ENCODE peak calls at places on chromosomes 13 and 19, in eight cellular contexts. B is tibial artery, X is SK-N-SH, G is RWPE1, K is mucosa of descending colon, L is heart left ventricle, O is MCF 10A, J is fibroblast of pulmonary artery. Q is an unnamed sample.

GRCh38 chr13:27510082-27510481 is 59.7 kb upstream of the MTIF3 start:
- DNase-seq in B (no peak), X (no peak), G (no peak), K (no peak), L (no peak), O (no peak), J (no peak), Q (no peak)

GRCh38 chr13:60347174-60347573 is 49.8 kb upstream of the TDRD3 start:
- DNase-seq in B (no peak), X (no peak), G (no peak), K (no peak), L (no peak), O (no peak), J (no peak), Q (no peak)

GRCh38 chr13:52835071-52835793 is 13.2 kb downstream of the PCDH8 start:
- DNase-seq in B (no peak), X (peak; percentile 54), G (no peak), K (no peak), L (no peak), O (no peak), J (no peak), Q (no peak)

GRCh38 chr13:91347996-91348905 is 764 bp downstream of the MIR17HG start:
- DNase-seq in B (no peak), X (no peak), G (peak; percentile 15), K (peak; percentile 60), L (peak; percentile 45), O (peak; percentile 34), J (peak; percentile 49), Q (no peak)

GRCh38 chr13:37303610-37304009 is 198.1 kb upstream of the CSNK1A1L start:
- DNase-seq in B (no peak), X (no peak), G (no peak), K (no peak), L (no peak), O (peak; percentile 6), J (no peak), Q (no peak)

GRCh38 chr13:111662451-111662850 is 342.0 kb downstream of the TEX29 start:
- DNase-seq in B (no peak), X (no peak), G (no peak), K (no peak), L (no peak), O (no peak), J (no peak), Q (no peak)

GRCh38 chr13:105979586-105979985 is 555.9 kb downstream of the EFNB2 start:
- DNase-seq in B (no peak), X (no peak), G (peak; percentile 46), K (peak; percentile 78), L (no peak), O (peak; percentile 60), J (peak; percentile 14), Q (no peak)

GRCh38 chr13:109667754-109668360 is 118.5 kb downstream of the IRS2 start:
- DNase-seq in B (no peak), X (peak; percentile 66), G (no peak), K (no peak), L (no peak), O (no peak), J (no peak), Q (no peak)

GRCh38 chr13:61362522-61362921 is 53.1 kb downstream of the PCDH20 start:
- DNase-seq in B (no peak), X (no peak), G (no peak), K (no peak), L (no peak), O (no peak), J (no peak), Q (no peak)

GRCh38 chr13:79541426-79542049 is 60.6 kb downstream of the NDFIP2 start:
- DNase-seq in B (no peak), X (peak; percentile 21), G (peak; percentile 36), K (peak; percentile 42), L (no peak), O (peak; percentile 66), J (peak; percentile 87), Q (no peak)

GRCh38 chr13:75318138-75318833 is 163.7 kb downstream of the TBC1D4 start:
- DNase-seq in B (no peak), X (no peak), G (no peak), K (no peak), L (no peak), O (no peak), J (no peak), Q (no peak)

DNA sequence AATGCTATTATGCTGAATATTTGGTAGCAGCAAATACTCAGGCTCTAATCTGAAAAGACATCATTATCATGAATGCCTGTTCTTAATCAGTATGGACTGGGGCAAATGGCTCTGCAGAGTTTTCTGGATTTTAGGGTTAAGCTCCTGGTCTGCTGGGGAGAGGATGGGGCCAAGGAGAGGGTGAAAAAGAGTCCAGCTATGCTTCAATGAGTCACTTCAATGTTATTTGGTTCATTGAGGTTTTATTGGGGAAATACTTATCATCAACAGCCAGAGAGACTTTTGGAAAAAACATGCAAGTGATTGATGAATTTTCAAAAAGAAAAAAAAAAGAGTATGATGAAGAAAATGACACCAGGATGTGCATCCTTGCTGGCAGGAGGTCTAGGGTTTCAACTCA is 278.3 kb downstream of the UQCRFS1 start:
- DNase-seq in B (no peak), X (no peak), G (no peak), K (no peak), L (no peak), O (no peak), J (no peak), Q (no peak)
- TF ChIP-seq CTCF in B (no peak), X (no peak), G (no peak), K (no peak), L (no peak), O (no peak), J (no peak), Q (no peak)

DNA sequence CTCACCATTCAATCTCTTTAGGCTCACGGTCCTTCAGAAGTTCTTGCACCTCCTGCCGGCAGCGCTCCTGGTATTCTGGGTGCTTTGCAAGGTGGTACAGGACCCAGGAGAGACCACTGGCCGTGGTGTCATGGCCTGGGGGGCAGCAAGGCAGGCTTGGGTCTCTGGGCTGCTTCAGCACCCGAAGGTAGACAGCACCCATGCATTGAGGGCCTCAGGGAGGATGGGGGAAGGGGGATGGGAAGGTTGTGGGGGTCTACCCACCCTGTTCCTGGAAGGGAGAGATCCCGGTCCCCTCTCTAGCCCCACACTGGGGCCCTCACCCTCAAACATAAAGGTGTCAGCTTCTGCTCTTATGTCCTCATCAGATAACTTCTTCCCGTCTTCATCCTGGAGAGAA is 12.0 kb downstream of the CYP4F2 start:
- DNase-seq in B (no peak), X (no peak), G (no peak), K (no peak), L (no peak), O (no peak), J (no peak), Q (no peak)
- TF ChIP-seq CTCF in B (no peak), X (no peak), G (no peak), K (no peak), L (no peak), O (no peak), J (no peak), Q (no peak)

GRCh38 chr13:107305178-107305577 is 737.2 kb upstream of the ARGLU1 start:
- DNase-seq in B (no peak), X (no peak), G (no peak), K (no peak), L (no peak), O (no peak), J (no peak), Q (no peak)

GRCh38 chr13:107299717-107300116 is 731.8 kb upstream of the ARGLU1 start:
- DNase-seq in B (no peak), X (no peak), G (no peak), K (no peak), L (no peak), O (no peak), J (no peak), Q (no peak)

GRCh38 chr13:107296804-107297203 is 728.9 kb upstream of the ARGLU1 start:
- DNase-seq in B (no peak), X (no peak), G (peak; percentile 46), K (no peak), L (no peak), O (peak; percentile 20), J (peak; percentile 20), Q (no peak)

DNA sequence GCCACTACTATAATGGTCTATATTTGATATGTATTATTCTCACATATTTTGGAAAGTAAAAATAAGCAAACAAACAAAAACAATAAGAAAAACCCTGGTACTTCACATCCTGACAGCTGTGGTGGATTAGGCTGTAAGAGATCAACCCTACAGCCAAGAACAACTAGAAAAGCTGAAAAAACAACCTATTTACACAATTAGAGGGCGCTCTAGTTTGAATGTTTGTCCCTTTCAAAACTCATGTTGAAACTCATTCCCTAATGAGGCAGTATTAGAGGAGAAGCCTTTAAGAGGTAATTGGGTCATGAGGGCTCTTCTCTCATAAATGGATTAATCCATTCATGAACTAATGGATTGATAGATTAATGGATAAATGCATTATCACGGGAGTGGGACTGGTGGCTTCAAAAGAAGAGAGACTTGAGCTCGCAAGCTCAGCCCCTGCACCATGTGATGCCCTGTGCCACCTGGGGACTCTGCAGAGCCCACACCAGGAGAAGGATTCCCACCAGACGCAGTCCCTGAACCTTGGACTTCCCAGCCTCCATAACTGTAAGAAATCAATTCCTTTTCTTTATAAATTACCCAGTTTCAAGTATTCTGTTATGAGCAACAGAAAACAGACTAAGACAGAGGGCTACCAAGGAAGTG is 733.9 kb upstream of the ARGLU1 start:
- DNase-seq in B (no peak), X (no peak), G (no peak), K (no peak), L (no peak), O (peak; percentile 27), J (peak; percentile 31), Q (no peak)
- TF ChIP-seq CTCF in B (no peak), X (peak; percentile 18), G (no peak), K (no peak), L (no peak), O (no peak), J (peak; percentile 16), Q (no peak)

GRCh38 chr19:45467456-45468158 is at the start of gene FOSB:
- DNase-seq in B (peak; percentile 96), X (peak; percentile 96), G (peak; percentile 91), K (peak; percentile 96), L (peak; percentile 98), O (peak; percentile 97), J (peak; percentile 97), Q (peak; percentile 91)

GRCh38 chr19:45468803-45469131 is 971 bp downstream of the FOSB start:
- DNase-seq in B (no peak), X (no peak), G (no peak), K (no peak), L (no peak), O (no peak), J (no peak), Q (no peak)

GRCh38 chr19:45464861-45465427 is 2.9 kb upstream of the FOSB start:
- DNase-seq in B (no peak), X (no peak), G (no peak), K (no peak), L (no peak), O (no peak), J (no peak), Q (no peak)

GRCh38 chr19:45468159-45468651 is 409 bp downstream of the FOSB start:
- DNase-seq in B (no peak), X (no peak), G (no peak), K (no peak), L (no peak), O (peak; percentile 47), J (no peak), Q (no peak)

DNA sequence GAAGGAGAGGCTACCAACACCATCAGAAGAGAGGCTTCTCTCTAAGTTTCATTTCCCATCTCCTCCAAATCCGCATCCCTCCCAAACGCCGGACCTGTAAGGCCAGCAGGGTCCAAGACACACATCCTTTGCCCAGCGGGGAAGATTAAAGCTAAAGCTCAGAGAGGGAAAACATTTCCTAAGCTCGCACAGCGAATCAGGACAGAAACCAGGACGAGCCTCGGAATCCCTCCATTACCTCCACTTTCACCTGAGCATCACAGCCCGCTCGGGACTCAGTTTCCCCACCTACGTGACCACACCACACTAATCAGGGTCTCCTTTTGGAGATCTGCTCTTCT is 711 bp upstream of the FOSB start:
- DNase-seq in B (no peak), X (no peak), G (no peak), K (no peak), L (no peak), O (peak; percentile 18), J (no peak), Q (no peak)
- TF ChIP-seq CTCF in B (no peak), X (no peak), G (no peak), K (no peak), L (no peak), O (no peak), J (no peak), Q (no peak)